ENCODE peak calls at places on chromosomes 11 and 22, in ten cellular contexts. K, B, P, S, E, I, D, Q, J and F are unnamed samples.

GRCh38 chr11:132874638-132875037 is 657.7 kb downstream of the OPCML start:
- DNase-seq in K (no peak), J (peak; percentile 67), Q (peak; percentile 84), S (no peak), D (no peak), E (no peak), B (peak; percentile 19), I (no peak), P (no peak), F (no peak)

GRCh38 chr11:2271077-2271326 is 614 bp upstream of the ASCL2 start:
- DNase-seq in K (peak; percentile 16), J (no peak), P (no peak), Q (no peak), S (no peak), B (no peak), D (peak; percentile 39), I (no peak), E (no peak), F (no peak)

GRCh38 chr22:39351689-39352214 is 2.0 kb downstream of the SYNGR1 start:
- DNase-seq in S (peak; percentile 10), Q (peak; percentile 93), E (no peak), I (no peak), D (no peak), B (no peak), P (no peak), K (no peak), J (peak; percentile 66), F (peak; percentile 44)

GRCh38 chr11:31414338-31414737 is 44.7 kb downstream of the DNAJC24 start:
- DNase-seq in E (no peak), I (no peak), K (no peak), S (no peak), B (no peak), Q (no peak), P (no peak), D (no peak), J (no peak), F (no peak)

GRCh38 chr11:74022541-74022940 is 13.7 kb upstream of the UCP3 start:
- DNase-seq in J (no peak), K (no peak), I (no peak), D (no peak), S (no peak), P (no peak), B (no peak), Q (no peak), E (no peak), F (no peak)

GRCh38 chr11:5291207-5291838 is 10.4 kb downstream of the OR51B4 start:
- DNase-seq in S (peak; percentile 69), B (peak; percentile 30), E (peak; percentile 9), Q (peak; percentile 18), K (no peak), I (no peak), D (no peak), P (no peak), J (peak; percentile 83), F (no peak)

GRCh38 chr22:46996595-46997310 is 234.3 kb downstream of the TBC1D22A start:
- DNase-seq in B (no peak), S (no peak), E (peak; percentile 15), I (no peak), J (no peak), K (no peak), D (no peak), P (no peak), Q (no peak), F (no peak)

GRCh38 chr11:2207773-2208621 is 36.4 kb upstream of the TH start:
- DNase-seq in S (no peak), E (no peak), D (no peak), P (no peak), Q (no peak), J (no peak), K (peak; percentile 7), B (no peak), I (no peak), F (no peak)

GRCh38 chr22:19674929-19675253 is 39.4 kb upstream of the SEPTIN5 start:
- DNase-seq in D (no peak), S (no peak), B (no peak), P (no peak), Q (no peak), E (no peak), K (no peak), J (no peak), I (no peak), F (no peak)

GRCh38 chr22:31872209-31872608 is 72.1 kb upstream of the YWHAH start:
- DNase-seq in I (no peak), K (no peak), D (no peak), P (no peak), B (no peak), E (no peak), Q (no peak), J (no peak), S (no peak), F (peak; percentile 43)

GRCh38 chr11:1939006-1939626 is 8.0 kb upstream of the MRPL23 start:
- DNase-seq in Q (no peak), D (no peak), P (no peak), K (no peak), J (no peak), E (no peak), B (no peak), I (no peak), S (no peak), F (no peak)

GRCh38 chr22:32684822-32685187 is 116.7 kb upstream of the TIMP3 start:
- DNase-seq in I (no peak), D (no peak), E (no peak), K (no peak), B (no peak), J (no peak), Q (peak; percentile 68), P (no peak), S (no peak), F (no peak)

GRCh38 chr11:94424011-94424410 is 22.8 kb upstream of the GPR83 start:
- DNase-seq in D (no peak), E (no peak), B (no peak), Q (no peak), I (no peak), J (peak; percentile 21), P (no peak), K (no peak), S (no peak), F (no peak)

GRCh38 chr11:46378811-46379482 is 2.5 kb upstream of the MDK start:
- DNase-seq in B (no peak), Q (no peak), K (no peak), I (no peak), J (no peak), S (no peak), D (no peak), E (no peak), P (no peak), F (no peak)

GRCh38 chr11:117546431-117547160 is 218.9 kb downstream of the CEP164 start:
- DNase-seq in I (no peak), D (no peak), K (no peak), Q (no peak), S (no peak), B (no peak), P (no peak), E (no peak), J (no peak), F (no peak)

GRCh38 chr11:117092951-117093590 is 5.2 kb downstream of the SIK3 start:
- DNase-seq in J (no peak), S (no peak), K (no peak), E (no peak), P (no peak), B (no peak), Q (no peak), D (no peak), I (no peak), F (no peak)

GRCh38 chr11:29320196-29320595 is 696.6 kb downstream of the KCNA4 start:
- DNase-seq in D (no peak), I (no peak), Q (no peak), K (no peak), S (peak; percentile 38), P (no peak), B (no peak), J (no peak), E (no peak), F (no peak)

GRCh38 chr22:46421272-46421671 is 85.8 kb downstream of the TRMU start:
- DNase-seq in E (no peak), S (no peak), Q (no peak), P (no peak), K (no peak), B (peak; percentile 89), J (no peak), D (peak; percentile 15), I (no peak), F (no peak)

GRCh38 chr11:11081786-11082185 is 223.9 kb upstream of the ZBED5 start:
- DNase-seq in K (no peak), E (no peak), P (no peak), I (no peak), D (no peak), B (no peak), J (peak; percentile 5), Q (no peak), S (no peak), F (no peak)

GRCh38 chr11:19407692-19408091 is 166.9 kb upstream of the E2F8 start:
- DNase-seq in I (no peak), P (no peak), E (no peak), S (no peak), B (no peak), Q (no peak), K (no peak), D (no peak), J (no peak), F (no peak)

GRCh38 chr11:134561348-134561720 is 149.3 kb upstream of the B3GAT1 start:
- DNase-seq in J (no peak), D (no peak), E (no peak), Q (no peak), I (no peak), S (no peak), P (no peak), K (peak; percentile 7), B (no peak), F (no peak)

GRCh38 chr22:47918276-47918928 is 1156.0 kb downstream of the TBC1D22A start:
- DNase-seq in I (no peak), D (peak; percentile 13), P (no peak), J (no peak), B (no peak), K (no peak), Q (no peak), E (no peak), S (no peak), F (no peak)

GRCh38 chr11:4903484-4903883 is at the start of gene OR51A7:
- DNase-seq in P (no peak), I (no peak), E (no peak), B (no peak), J (no peak), K (no peak), S (no peak), D (no peak), Q (no peak), F (no peak)

GRCh38 chr11:87374206-87374793 is 336.6 kb downstream of the TMEM135 start:
- DNase-seq in I (no peak), Q (no peak), J (no peak), E (no peak), S (no peak), D (no peak), P (no peak), B (no peak), K (no peak), F (no peak)

GRCh38 chr11:69367211-69367964 is 73.4 kb downstream of the MYEOV start:
- DNase-seq in S (peak; percentile 33), J (no peak), K (no peak), B (no peak), P (no peak), Q (no peak), E (no peak), D (no peak), I (no peak), F (no peak)

GRCh38 chr11:32451808-32452207 is 16.5 kb upstream of the WT1 start:
- DNase-seq in Q (no peak), K (no peak), D (no peak), B (no peak), I (peak; percentile 75), J (no peak), S (peak; percentile 15), E (no peak), P (no peak), F (no peak)

GRCh38 chr11:43644626-43645299 is 35.8 kb upstream of the HSD17B12 start:
- DNase-seq in K (no peak), S (peak; percentile 52), D (no peak), J (peak; percentile 56), B (no peak), I (no peak), E (no peak), Q (peak; percentile 19), P (no peak), F (no peak)

GRCh38 chr11:87213444-87213843 is 175.7 kb downstream of the TMEM135 start:
- DNase-seq in Q (no peak), J (no peak), B (no peak), I (no peak), S (no peak), K (no peak), E (no peak), D (no peak), P (no peak), F (no peak)